ENCODE peak calls at places on chromosomes 12 and 14, in ten cellular contexts. Q is fibroblast of mammary gland; X is stimulated activated naive CD8-positive, alpha-beta T cell treated with anti-CD3 and anti-CD28 coated beads, Interleukin-15, Interleukin-2, amounts not matched to agents 100 U/mL and 50 U/mL, for 24 hours; H is activated CD4-positive, alpha-beta T cell treated with anti-CD3 and anti-CD28 coated beads, Interleukin-2, amount 10 ng/mL, durations not matched to agents 7 days and 5 days; E is omental fat pad; S is ELR; F is dermis microvascular lymphatic vessel endothelial cell; A is sigmoid colon; G is EL; M is H54. N is an unnamed sample.

GRCh38 chr12:106248177-106248848 is 493 bp upstream of the CKAP4 start:
- DNase-seq in Q (peak), X (peak), H (peak), E (peak), S (peak), F (peak), A (peak), G (peak), M (peak), N (peak)

GRCh38 chr14:95498622-95499353 is 17.7 kb downstream of the SYNE3 start:
- DNase-seq in Q (peak), X (no peak), H (no peak), E (no peak), S (no peak), F (no peak), A (no peak), G (peak), M (no peak), N (no peak)

GRCh38 chr12:112913038-112913688 is 6.4 kb downstream of the OAS1 start:
- DNase-seq in Q (no peak), X (no peak), H (no peak), E (no peak), S (no peak), F (no peak), A (no peak), G (no peak), M (no peak), N (no peak)

GRCh38 chr12:122130150-122130549 is 43.9 kb downstream of the IL31 start:
- DNase-seq in Q (peak), X (no peak), H (no peak), E (no peak), S (peak), F (no peak), A (no peak), G (peak), M (peak), N (no peak)

GRCh38 chr14:76872796-76873432 is 46.7 kb downstream of the LRRC74A start:
- DNase-seq in Q (peak), X (peak), H (peak), E (peak), S (peak), F (peak), A (peak), G (peak), M (peak), N (peak)

GRCh38 chr14:89391123-89391522 is 25.9 kb downstream of the FOXN3 start:
- DNase-seq in Q (peak), X (no peak), H (no peak), E (no peak), S (no peak), F (no peak), A (peak), G (no peak), M (no peak), N (no peak)

GRCh38 chr12:45966486-45966885 is 23.9 kb downstream of the SCAF11 start:
- DNase-seq in Q (peak), X (no peak), H (no peak), E (no peak), S (peak), F (no peak), A (no peak), G (peak), M (peak), N (no peak)

GRCh38 chr12:51814311-51815088 is 34.0 kb downstream of the FIGNL2 start:
- DNase-seq in Q (peak), X (peak), H (peak), E (peak), S (peak), F (peak), A (peak), G (peak), M (no peak), N (peak)

GRCh38 chr14:101557811-101558738 is 3.2 kb upstream of the DIO3 start:
- DNase-seq in Q (no peak), X (no peak), H (no peak), E (no peak), S (no peak), F (no peak), A (peak), G (no peak), M (no peak), N (no peak)

GRCh38 chr12:50515587-50515986 is 10.8 kb downstream of the DIP2B start:
- DNase-seq in Q (no peak), X (no peak), H (no peak), E (no peak), S (no peak), F (no peak), A (no peak), G (no peak), M (no peak), N (no peak)

GRCh38 chr12:130879212-130879686 is 7.4 kb downstream of the RAN start:
- DNase-seq in Q (no peak), X (peak), H (no peak), E (no peak), S (peak), F (no peak), A (peak), G (no peak), M (no peak), N (no peak)

GRCh38 chr12:54374555-54375257 is 9.8 kb downstream of the ZNF385A start:
- DNase-seq in Q (no peak), X (no peak), H (no peak), E (no peak), S (no peak), F (peak), A (no peak), G (no peak), M (no peak), N (no peak)

N was measured in central memory CD4-positive, alpha-beta T cell.